ENCODE peak calls at places on chromosome 15, in six cellular contexts. R is left lung; E is aorta; G is activated naive CD8-positive, alpha-beta T cell treated with anti-CD3 and anti-CD28 coated beads for 36 hours; H is adrenal gland; P is stimulated activated CD8-positive, alpha-beta memory T cell treated with anti-CD3 and anti-CD28 coated beads, Interleukin-12 subunit alpha, Interleukin-12 subunit beta, amount 100 ng/mL, for 1 hour. K is an unnamed sample.

GRCh38 chr15:101361418-101361817 is 66.4 kb upstream of the SNRPA1 start:
- DNase-seq in R (no peak), E (no peak), H (no peak), G (no peak), P (no peak), K (no peak)

GRCh38 chr15:63938486-63939061 is 104.8 kb upstream of the HERC1 start:
- DNase-seq in R (no peak), E (peak), P (no peak), G (peak), H (no peak), K (no peak)

GRCh38 chr15:60781211-60781713 is 302.3 kb upstream of the ICE2 start:
- DNase-seq in R (no peak), P (no peak), H (no peak), G (no peak), E (no peak), K (no peak)

GRCh38 chr15:83365370-83365938 is 81.0 kb upstream of the BNC1 start:
- DNase-seq in P (no peak), G (peak), E (no peak), R (peak), H (peak), K (no peak)

GRCh38 chr15:90593469-90594158 is 63.9 kb downstream of the CRTC3 start:
- DNase-seq in P (no peak), R (no peak), E (no peak), G (no peak), H (peak), K (no peak)

GRCh38 chr15:40450047-40450446 is 9.3 kb downstream of the BAHD1 start:
- DNase-seq in G (no peak), P (no peak), H (no peak), R (peak), E (no peak), K (no peak)

GRCh38 chr15:51908312-51908711 is 63.3 kb downstream of the LEO1 start:
- DNase-seq in G (no peak), R (no peak), P (no peak), E (no peak), H (no peak), K (no peak)

GRCh38 chr15:97604673-97605072 is 355.8 kb upstream of the ARRDC4 start:
- DNase-seq in H (no peak), E (no peak), R (no peak), P (no peak), G (no peak), K (no peak)

GRCh38 chr15:95025924-95026728 is 794.8 kb downstream of the MCTP2 start:
- DNase-seq in P (no peak), R (no peak), G (peak), E (peak), H (peak), K (no peak)

GRCh38 chr15:52112203-52112750 is 298 bp downstream of the BCL2L10 start:
- DNase-seq in G (peak), E (peak), P (peak), R (no peak), H (peak), K (peak)

GRCh38 chr15:59303136-59303535 is 69.5 kb downstream of the MYO1E start:
- DNase-seq in P (no peak), E (no peak), G (no peak), R (no peak), H (no peak), K (no peak)

GRCh38 chr15:38112406-38112805 is 140.2 kb upstream of the SPRED1 start:
- DNase-seq in E (no peak), R (no peak), H (no peak), P (no peak), G (no peak), K (no peak)

GRCh38 chr15:34987623-34987981 is 485 bp downstream of the ZNF770 start:
- DNase-seq in P (no peak), G (no peak), H (peak), R (no peak), E (no peak), K (no peak)

GRCh38 chr15:88401972-88402656 is 65.1 kb downstream of the MRPL46 start:
- DNase-seq in H (no peak), G (peak), E (no peak), R (no peak), P (no peak), K (no peak)

GRCh38 chr15:70478251-70478990 is 284.9 kb downstream of the UACA start:
- DNase-seq in P (no peak), G (no peak), H (peak), R (no peak), E (peak), K (peak)

GRCh38 chr15:42348083-42348482 is 11.2 kb upstream of the CAPN3 start:
- DNase-seq in E (no peak), P (no peak), G (no peak), H (no peak), R (no peak), K (no peak)

GRCh38 chr15:70259640-70260066 is 161.9 kb upstream of the TLE3 start:
- DNase-seq in H (no peak), P (no peak), E (no peak), R (no peak), G (no peak), K (peak)

GRCh38 chr15:100767002-100767825 is 112.4 kb upstream of the ALDH1A3 start:
- DNase-seq in R (no peak), H (no peak), G (no peak), P (no peak), E (peak), K (peak)

GRCh38 chr15:92724144-92724543 is 68.6 kb upstream of the FAM174B start:
- DNase-seq in H (no peak), P (no peak), E (no peak), R (no peak), G (no peak), K (no peak)

GRCh38 chr15:89494006-89494405 is 2.4 kb downstream of the RHCG start:
- DNase-seq in G (no peak), R (no peak), P (no peak), E (no peak), H (no peak), K (peak)

GRCh38 chr15:40859206-40859851 is 14.7 kb downstream of the RHOV start:
- DNase-seq in E (peak), H (peak), R (peak), P (peak), G (peak), K (peak)

GRCh38 chr15:50786871-50787270 is 21.4 kb upstream of the SPPL2A start:
- DNase-seq in P (no peak), E (no peak), H (no peak), G (no peak), R (no peak), K (no peak)

GRCh38 chr15:56918907-56919707 is 663 bp downstream of the TCF12 start:
- DNase-seq in G (peak), H (peak), P (peak), E (peak), R (peak), K (peak)

GRCh38 chr15:57403532-57403931 is 27.2 kb downstream of the CGNL1 start:
- DNase-seq in P (no peak), E (no peak), G (no peak), H (no peak), R (no peak), K (no peak)

GRCh38 chr15:76185716-76186115 is 125.6 kb downstream of the ETFA start:
- DNase-seq in G (no peak), R (no peak), H (peak), P (no peak), E (no peak), K (no peak)

GRCh38 chr15:63165166-63165859 is 8.0 kb upstream of the RPS27L start:
- DNase-seq in H (no peak), G (no peak), R (no peak), E (no peak), P (no peak), K (no peak)

GRCh38 chr15:29612096-29612495 is 210.2 kb downstream of the TJP1 start:
- DNase-seq in R (no peak), H (peak), P (no peak), E (no peak), G (no peak), K (no peak)

GRCh38 chr15:80162059-80162554 is 9.3 kb downstream of the FAH start:
- DNase-seq in H (peak), R (no peak), P (no peak), G (no peak), E (no peak), K (no peak)

GRCh38 chr15:64247906-64248541 is 85.2 kb upstream of the PPIB start:
- DNase-seq in R (no peak), H (peak), G (peak), P (no peak), E (no peak), K (no peak)

GRCh38 chr15:101148881-101149664 is 102.8 kb downstream of the CHSY1 start:
- DNase-seq in P (no peak), R (peak), H (no peak), G (no peak), E (peak), K (peak)

GRCh38 chr15:38603672-38604071 is 39.1 kb upstream of the RASGRP1 start:
- DNase-seq in E (no peak), P (no peak), H (no peak), R (no peak), G (no peak), K (no peak)

GRCh38 chr15:60070838-60071493 is 66.9 kb downstream of the FOXB1 start:
- DNase-seq in G (no peak), E (no peak), P (no peak), H (no peak), R (no peak), K (no peak)

GRCh38 chr15:101001796-101002195 is 82.6 kb downstream of the LRRK1 start:
- DNase-seq in H (no peak), G (no peak), R (no peak), E (no peak), P (no peak), K (no peak)

GRCh38 chr15:85168642-85169173 is 187.1 kb downstream of the PDE8A start:
- DNase-seq in P (peak), H (peak), G (peak), R (peak), E (no peak), K (no peak)

GRCh38 chr15:63678383-63678782 is 81.2 kb downstream of the FBXL22 start:
- DNase-seq in E (no peak), H (no peak), G (no peak), P (no peak), R (no peak), K (no peak)

GRCh38 chr15:36844453-36845094 is 255.8 kb downstream of the MEIS2 start:
- DNase-seq in G (no peak), H (no peak), P (no peak), E (no peak), R (no peak), K (no peak)

GRCh38 chr15:85825719-85826118 is 31.0 kb upstream of the KLHL25 start:
- DNase-seq in R (no peak), E (no peak), P (no peak), G (no peak), H (no peak), K (no peak)

K was measured in spleen.